ENCODE peak calls at places on chromosomes 3 and 15, in six cellular contexts. W, F, J, H, V and C are unnamed samples. For H3K4me1, the result is how much of the 10 kb centered on the place peaks cover.

GRCh38 chr3:54970895-54971294 is 43.0 kb upstream of the LRTM1 start:
- DNase-seq in W (no peak), F (no peak), J (no peak), H (no peak), V (peak), C (no peak)

GRCh38 chr15:49693491-49693890 is 72.6 kb downstream of the DTWD1 start:
- DNase-seq in W (no peak), F (no peak), J (no peak), H (no peak), V (peak), C (no peak)

GRCh38 chr3:188776447-188776846 is 395.3 kb upstream of the TPRG1 start:
- DNase-seq in W (no peak), F (no peak), J (no peak), H (no peak), V (peak), C (no peak)

GRCh38 chr15:70156781-70157261 is 59.1 kb upstream of the TLE3 start:
- DNase-seq in W (peak), F (peak), J (no peak), H (no peak), V (peak), C (no peak)

GRCh38 chr3:151377768-151378385 is 6.7 kb downstream of the P2RY12 start:
- DNase-seq in W (no peak), F (no peak), J (no peak), H (no peak), V (no peak), C (no peak)

GRCh38 chr3:12454808-12455121 is 29.5 kb upstream of the TSEN2 start:
- DNase-seq in W (no peak), F (no peak), J (no peak), H (no peak), V (peak), C (no peak)

GRCh38 chr3:158731938-158732855 is at the start of gene RARRES1:
- DNase-seq in W (peak), F (no peak), J (peak), H (peak), V (peak), C (peak)

GRCh38 chr15:74907277-74907870 is 723 bp upstream of the FAM219B start:
- DNase-seq in W (peak), F (peak), J (no peak), H (no peak), V (peak), C (no peak)

GRCh38 chr15:44308415-44308814 is 19.9 kb downstream of the GOLM2 start:
- DNase-seq in W (no peak), F (no peak), J (no peak), H (no peak), V (no peak), C (peak)

GRCh38 chr3:71489315-71489761 is 94.2 kb downstream of the FOXP1 start:
- DNase-seq in W (no peak), F (no peak), J (no peak), H (peak), V (no peak), C (peak)

GRCh38 chr3:179260949-179261765 is 10.2 kb upstream of the KCNMB3 start:
- DNase-seq in W (peak), F (peak), J (peak), H (peak), V (peak), C (peak)

GRCh38 chr3:21718943-21719591 is 31.9 kb downstream of the ZNF385D start:
- DNase-seq in W (no peak), F (no peak), J (no peak), H (no peak), V (no peak), C (no peak)

GRCh38 chr3:126433496-126434263 is 39.0 kb downstream of the CFAP100 start:
- DNase-seq in W (no peak), F (peak), J (no peak), H (no peak), V (no peak), C (no peak)
- H3K4me1 ChIP-seq in W (under half), F (under half), J (under half), H (under half), V (under half), C (under half)

DNA sequence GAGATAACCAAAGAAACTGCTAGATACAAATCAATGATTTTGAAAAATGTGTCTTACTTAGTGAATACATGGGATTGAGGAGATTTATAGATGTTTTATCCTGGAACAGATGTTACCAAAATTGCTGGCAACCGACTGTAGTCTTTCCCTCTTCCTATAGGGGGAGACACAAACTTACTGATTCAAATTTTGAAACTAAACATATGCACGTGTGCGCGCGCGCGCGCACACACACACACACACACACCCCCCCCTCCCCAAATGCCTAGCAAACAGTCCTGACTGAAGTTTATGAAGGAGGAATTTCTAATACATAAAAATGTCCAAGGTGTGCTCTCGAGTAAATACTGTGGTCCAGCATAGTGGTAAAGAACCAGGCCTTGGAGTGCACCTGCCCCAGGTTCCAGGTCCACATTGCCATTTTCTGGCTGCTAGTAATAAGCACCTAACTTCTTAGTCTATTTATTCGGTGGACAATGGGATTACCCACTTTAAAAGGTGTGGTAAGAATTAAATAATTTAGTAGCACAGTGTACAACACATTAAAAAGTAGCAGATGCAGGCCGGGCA is 18.5 kb upstream of the C3orf62 start:
- DNase-seq in W (peak), F (no peak), J (peak), H (peak), V (peak), C (peak)
- H3K27ac ChIP-seq in W (no peak), F (no peak), J (no peak), H (no peak), V (no peak), C (no peak)

GRCh38 chr15:90645873-90646605 is 71.1 kb upstream of the BLM start:
- DNase-seq in W (no peak), F (no peak), J (no peak), H (no peak), V (peak), C (no peak)

GRCh38 chr15:90644946-90645725 is 72.0 kb upstream of the BLM start:
- DNase-seq in W (no peak), F (no peak), J (no peak), H (no peak), V (no peak), C (no peak)

GRCh38 chr15:90648137-90649070 is 68.7 kb upstream of the BLM start:
- DNase-seq in W (peak), F (peak), J (peak), H (peak), V (peak), C (peak)

GRCh38 chr15:90647326-90647725 is 69.8 kb upstream of the BLM start:
- DNase-seq in W (no peak), F (no peak), J (no peak), H (no peak), V (no peak), C (no peak)

DNA sequence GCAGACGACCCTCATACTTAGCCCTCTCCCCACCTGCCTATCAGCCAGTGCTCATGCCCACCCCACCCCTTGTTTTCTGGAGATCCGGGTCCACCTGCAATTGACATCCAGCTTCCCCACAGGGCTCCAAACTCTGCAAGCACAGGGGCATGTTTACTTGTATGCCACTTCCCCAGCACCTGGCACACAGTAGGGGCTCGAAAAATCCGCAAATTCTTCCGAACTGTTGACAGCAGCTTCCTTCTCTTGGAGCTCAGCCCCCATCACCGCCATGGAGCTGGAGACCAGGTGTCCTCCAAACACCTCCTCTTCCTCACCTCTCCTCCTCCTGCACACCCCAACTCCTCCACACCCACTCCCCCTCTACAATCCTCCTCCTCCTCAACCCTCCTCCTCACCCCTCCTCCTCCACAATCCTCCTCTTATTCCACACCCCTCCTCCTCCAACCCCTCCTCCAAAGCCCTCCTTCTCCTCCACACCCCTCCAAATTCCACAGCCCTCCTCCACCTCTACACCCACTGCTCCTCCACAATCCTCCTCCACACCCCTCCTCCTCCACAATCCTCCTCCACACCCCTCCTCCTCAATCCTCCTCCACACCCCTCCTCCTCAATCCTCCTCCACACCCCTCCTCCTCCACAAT is 70.4 kb upstream of the BLM start:
- DNase-seq in W (no peak), F (no peak), J (no peak), H (no peak), V (no peak), C (no peak)
- H3K4me3 ChIP-seq in W (no peak), F (no peak), J (no peak), H (no peak), V (no peak), C (no peak)

GRCh38 chr3:46674031-46674592 is 19.4 kb downstream of the ALS2CL start:
- DNase-seq in W (no peak), F (no peak), J (no peak), H (no peak), V (no peak), C (no peak)
- H3K4me1 ChIP-seq in W (under half), F (under half), J (under half), H (under half), V (under half), C (under half)